ENCODE peak calls at places on chromosomes 1 and 21, in seven cellular contexts. S, P, D, J, A, G and N are unnamed samples.

GRCh38 chr1:161949543-161949942 is 74.1 kb downstream of the OLFML2B start:
- DNase-seq in S (no peak), P (no peak), D (no peak), J (no peak), A (no peak), G (no peak), N (no peak)

GRCh38 chr1:244066954-244067716 is 16.1 kb downstream of the ZBTB18 start:
- DNase-seq in S (no peak), P (no peak), D (no peak), J (no peak), A (no peak), G (no peak), N (no peak)

GRCh38 chr1:113166473-113166872 is 93.5 kb downstream of the LRIG2 start:
- DNase-seq in S (no peak), P (no peak), D (no peak), J (no peak), A (peak; percentile 14), G (no peak), N (no peak)

GRCh38 chr1:149937779-149938178 is 1.1 kb upstream of the MTMR11 start:
- DNase-seq in S (no peak), P (no peak), D (no peak), J (no peak), A (no peak), G (no peak), N (no peak)

GRCh38 chr1:229582715-229583114 is 24.2 kb upstream of the ABCB10 start:
- DNase-seq in S (no peak), P (no peak), D (no peak), J (no peak), A (no peak), G (no peak), N (no peak)

GRCh38 chr1:235297579-235297978 is 30.4 kb downstream of the ARID4B start:
- DNase-seq in S (no peak), P (no peak), D (no peak), J (no peak), A (no peak), G (peak; percentile 36), N (no peak)

GRCh38 chr1:226939439-226940028 is 560 bp upstream of the COQ8A start:
- DNase-seq in S (no peak), P (peak; percentile 75), D (peak; percentile 79), J (peak; percentile 51), A (peak; percentile 69), G (no peak), N (peak; percentile 68)

GRCh38 chr1:100657876-100658715 is 61.4 kb upstream of the VCAM1 start:
- DNase-seq in S (no peak), P (no peak), D (no peak), J (no peak), A (no peak), G (peak; percentile 49), N (no peak)

GRCh38 chr1:188017921-188018320 is 1189.2 kb downstream of the PLA2G4A start:
- DNase-seq in S (no peak), P (no peak), D (no peak), J (no peak), A (no peak), G (no peak), N (no peak)

GRCh38 chr1:24906760-24907490 is 23.2 kb downstream of the RUNX3 start:
- DNase-seq in S (no peak), P (no peak), D (peak; percentile 39), J (peak; percentile 13), A (no peak), G (no peak), N (no peak)

GRCh38 chr1:184069675-184070074 is 18.1 kb downstream of the TSEN15 start:
- DNase-seq in S (no peak), P (no peak), D (no peak), J (no peak), A (no peak), G (peak; percentile 59), N (no peak)

GRCh38 chr1:231020139-231020601 is 19.9 kb downstream of the FAM89A start:
- DNase-seq in S (no peak), P (no peak), D (no peak), J (peak; percentile 17), A (no peak), G (peak; percentile 28), N (no peak)

GRCh38 chr21:43354016-43354420 is 72.9 kb downstream of the SIK1 start:
- DNase-seq in S (no peak), P (no peak), D (no peak), J (no peak), A (no peak), G (no peak), N (no peak)

GRCh38 chr1:36232212-36233031 is 8.2 kb downstream of the THRAP3 start:
- DNase-seq in S (no peak), P (no peak), D (no peak), J (no peak), A (no peak), G (no peak), N (no peak)

GRCh38 chr1:235820059-235820458 is 46.6 kb downstream of the LYST start:
- DNase-seq in S (no peak), P (no peak), D (no peak), J (no peak), A (no peak), G (no peak), N (no peak)

GRCh38 chr1:72229893-72230292 is 52.4 kb downstream of the NEGR1 start:
- DNase-seq in S (no peak), P (no peak), D (no peak), J (no peak), A (no peak), G (peak; percentile 21), N (no peak)

GRCh38 chr1:54180666-54181360 is 19.0 kb downstream of the CYB5RL start:
- DNase-seq in S (no peak), P (no peak), D (no peak), J (no peak), A (no peak), G (no peak), N (no peak)

GRCh38 chr1:247096112-247096511 is 8.0 kb downstream of the ZNF669 start:
- DNase-seq in S (no peak), P (no peak), D (no peak), J (no peak), A (no peak), G (no peak), N (no peak)

GRCh38 chr1:220803401-220804201 is 16.9 kb downstream of the MTARC1 start:
- DNase-seq in S (peak; percentile 33), P (no peak), D (no peak), J (no peak), A (no peak), G (peak; percentile 36), N (no peak)
- TF ChIP-seq POLR2A in S (no peak), P (no peak), D (no peak), J (no peak), A (no peak), G (no peak), N (no peak)

DNA sequence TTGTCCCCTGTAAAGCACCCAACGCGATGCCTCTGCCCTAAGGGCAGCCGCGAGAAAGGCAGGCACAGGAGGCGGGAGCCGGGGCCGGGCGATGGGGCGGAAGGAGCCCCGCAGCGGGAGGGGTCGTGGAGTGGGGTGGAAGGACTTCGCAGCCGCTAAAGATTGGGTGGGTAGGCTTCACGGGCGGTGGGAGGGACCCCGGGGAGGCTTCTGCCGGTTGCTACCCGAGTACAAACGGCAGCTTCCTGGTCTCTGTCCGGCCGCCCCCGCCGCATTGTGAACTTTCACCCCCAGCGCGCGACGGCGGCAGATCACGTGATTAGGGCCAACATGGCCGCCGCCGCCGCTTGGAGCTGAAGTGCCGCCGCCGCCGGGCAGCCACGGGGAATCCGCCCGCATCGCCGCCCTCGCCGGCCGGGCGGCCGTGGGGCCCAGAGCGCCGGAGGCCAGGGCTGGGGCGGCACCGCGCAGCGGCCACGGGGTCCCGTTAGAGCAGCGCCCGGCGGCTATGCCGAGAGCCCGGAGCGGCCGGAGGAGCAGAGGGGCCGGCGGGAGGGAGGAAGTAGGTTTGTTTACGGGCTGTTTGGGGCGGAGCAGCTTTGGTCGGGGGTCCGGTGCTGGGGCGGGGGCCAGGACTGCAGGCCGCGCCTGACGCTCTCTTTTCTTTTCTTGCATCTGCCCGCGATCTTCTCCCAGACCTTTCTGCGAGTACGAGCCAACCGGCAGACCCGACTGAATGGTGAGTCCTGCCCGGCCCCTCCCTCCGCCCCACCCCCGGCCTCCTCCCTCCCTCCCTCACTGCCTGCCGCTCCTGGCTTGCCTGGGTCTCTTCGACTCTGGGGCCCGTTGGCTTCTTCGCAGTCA is 42.4 kb downstream of the TMEM53 start:
- DNase-seq in S (peak; percentile 83), P (peak; percentile 93), D (peak; percentile 95), J (peak; percentile 94), A (peak; percentile 91), G (peak; percentile 81), N (peak; percentile 90)
- TF ChIP-seq POLR2A in S (peak; percentile 30), P (no peak), D (peak; percentile 61), J (peak; percentile 95), A (peak; percentile 86), G (peak; percentile 86), N (peak; percentile 90)

DNA sequence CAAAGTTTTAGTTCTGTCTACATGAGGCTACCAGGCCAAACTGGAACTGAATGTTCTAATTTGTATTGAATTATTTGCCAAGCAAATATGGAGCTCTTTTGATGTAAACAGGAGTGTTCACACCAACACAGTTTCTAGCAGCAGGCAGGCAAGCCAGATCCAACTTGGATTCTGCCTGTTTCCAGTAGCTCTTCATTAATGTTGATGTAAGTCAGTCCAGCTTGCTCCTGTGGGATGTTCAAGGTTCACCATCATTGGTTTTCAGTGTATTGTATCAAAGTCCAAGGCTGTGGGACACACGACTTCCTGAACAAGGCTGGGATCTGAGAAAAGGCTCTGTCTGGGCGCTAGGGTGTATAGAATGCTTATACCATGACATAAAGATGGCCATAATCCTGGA is 68.1 kb downstream of the PAPPA2 start:
- DNase-seq in S (no peak), P (no peak), D (no peak), J (no peak), A (no peak), G (no peak), N (no peak)
- TF ChIP-seq POLR2A in S (no peak), P (no peak), D (no peak), J (no peak), A (no peak), G (no peak), N (no peak)

GRCh38 chr1:241994171-241994570 is 4.7 kb downstream of the MAP1LC3C start:
- DNase-seq in S (no peak), P (no peak), D (no peak), J (no peak), A (no peak), G (no peak), N (no peak)

GRCh38 chr1:241998950-241999495 is at the start of gene MAP1LC3C:
- DNase-seq in S (no peak), P (no peak), D (no peak), J (no peak), A (no peak), G (no peak), N (no peak)

GRCh38 chr1:241998412-241998921 is 431 bp downstream of the MAP1LC3C start:
- DNase-seq in S (peak; percentile 89), P (peak; percentile 74), D (peak; percentile 78), J (peak; percentile 44), A (peak; percentile 58), G (peak; percentile 73), N (peak; percentile 74)

GRCh38 chr1:241992734-241993133 is 6.2 kb downstream of the MAP1LC3C start:
- DNase-seq in S (no peak), P (no peak), D (no peak), J (no peak), A (no peak), G (peak; percentile 17), N (no peak)

DNA sequence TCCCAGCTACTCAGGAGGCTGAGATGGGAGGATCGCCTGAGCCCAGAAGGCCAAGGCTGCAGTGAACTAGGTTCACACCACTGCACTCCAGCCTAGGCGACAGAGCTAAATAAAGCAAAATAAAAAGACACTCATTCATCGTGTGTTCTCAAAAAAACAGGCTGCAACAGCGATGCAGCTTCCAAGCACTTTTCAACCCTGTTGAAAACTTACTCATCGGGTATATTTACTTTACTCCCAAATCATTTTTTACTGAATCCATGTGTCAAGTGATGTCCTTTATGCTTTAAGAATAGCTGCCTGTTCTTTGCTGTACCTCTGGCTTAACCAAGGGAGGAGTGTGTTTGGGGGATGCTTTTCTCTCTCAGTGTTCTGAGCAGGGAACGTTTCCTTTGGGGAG is 1.5 kb downstream of the MAP1LC3C start:
- DNase-seq in S (no peak), P (no peak), D (no peak), J (no peak), A (no peak), G (no peak), N (no peak)
- TF ChIP-seq POLR2A in S (no peak), P (no peak), D (no peak), J (no peak), A (no peak), G (no peak), N (no peak)